ENCODE peak calls at places on chromosomes 7 and 10, in four cellular contexts. P is BJ; F is activated CD4-positive, CD25-positive, alpha-beta regulatory T cell treated with anti-CD3 and anti-CD28 coated beads, Interleukin-2, amount 50 U/mL, for 72 hours; O is AG09309. E is an unnamed sample.

GRCh38 chr10:5977471-5978370 is at the start of gene IL15RA:
- DNase-seq in F (peak; percentile 84), P (no peak), O (no peak), E (peak; percentile 85)

GRCh38 chr10:121498071-121498470 is 100.2 kb downstream of the FGFR2 start:
- DNase-seq in F (no peak), P (no peak), O (no peak), E (no peak)

GRCh38 chr7:5420841-5421625 is 2.6 kb downstream of the TNRC18 start:
- DNase-seq in O (no peak), P (no peak), F (peak; percentile 40), E (peak; percentile 80)

GRCh38 chr10:69638642-69639041 is 8.6 kb downstream of the FAM241B start:
- DNase-seq in O (no peak), P (no peak), F (no peak), E (peak; percentile 23)

GRCh38 chr7:134742688-134743350 is 36.6 kb upstream of the CALD1 start:
- DNase-seq in F (no peak), P (peak; percentile 87), O (peak; percentile 90), E (no peak)

GRCh38 chr10:127424594-127425264 is 124.4 kb upstream of the NPS start:
- DNase-seq in F (no peak), O (no peak), P (peak; percentile 35), E (no peak)

GRCh38 chr10:130301026-130301892 is 165.1 kb downstream of the GLRX3 start:
- DNase-seq in P (no peak), O (peak; percentile 16), F (peak; percentile 57), E (no peak)

GRCh38 chr7:55006499-55006898 is 12.3 kb upstream of the EGFR start:
- DNase-seq in O (no peak), F (no peak), P (no peak), E (no peak)

GRCh38 chr7:27359167-27359731 is 116.6 kb downstream of the EVX1 start:
- DNase-seq in P (no peak), O (no peak), F (no peak), E (no peak)

GRCh38 chr7:142401951-142402350 is 144.1 kb upstream of the PRSS58 start:
- DNase-seq in O (no peak), P (no peak), F (no peak), E (no peak)

GRCh38 chr10:31522820-31523219 is 203.8 kb downstream of the ZEB1 start:
- DNase-seq in F (no peak), O (no peak), P (no peak), E (no peak)